ENCODE peak calls at places on chromosomes 2 and 18, in four cellular contexts. O is NCI-H510A, Z is KBM-7, V is EL. A is an unnamed sample.

GRCh38 chr2:86052676-86053075 is 53.0 kb downstream of the POLR1A start:
- DNase-seq in O (no peak), Z (no peak), V (no peak), A (no peak)

GRCh38 chr2:224669449-224669848 is 46.7 kb downstream of the CCDC195 start:
- DNase-seq in O (no peak), Z (no peak), V (no peak), A (no peak)

GRCh38 chr2:10814571-10815331 is 2.2 kb upstream of the PDIA6 start:
- DNase-seq in O (no peak), Z (no peak), V (no peak), A (no peak)

GRCh38 chr2:188523901-188524300 is 232.2 kb downstream of the GULP1 start:
- DNase-seq in O (no peak), Z (no peak), V (peak), A (no peak)

GRCh38 chr2:69340101-69340775 is 46.8 kb downstream of the GFPT1 start:
- DNase-seq in O (no peak), Z (no peak), V (peak), A (peak)

GRCh38 chr2:235917506-235917905 is 250.7 kb downstream of the GBX2 start:
- DNase-seq in O (peak), Z (no peak), V (no peak), A (no peak)

GRCh38 chr18:2881088-2881487 is 34.3 kb downstream of the EMILIN2 start:
- DNase-seq in O (no peak), Z (no peak), V (peak), A (no peak)

GRCh38 chr2:130842770-130843169 is 6.1 kb downstream of the ARHGEF4 start:
- DNase-seq in O (no peak), Z (no peak), V (no peak), A (no peak)

GRCh38 chr18:2656237-2657042 is 914 bp downstream of the SMCHD1 start:
- DNase-seq in O (no peak), Z (peak), V (no peak), A (peak)

GRCh38 chr2:228039752-228040534 is 141.5 kb downstream of the SPHKAP start:
- DNase-seq in O (no peak), Z (peak), V (peak), A (no peak)

GRCh38 chr2:166246901-166247300 is 119.1 kb upstream of the SCN1A start:
- DNase-seq in O (no peak), Z (no peak), V (no peak), A (no peak)

GRCh38 chr2:137888845-137889244 is 75.4 kb upstream of the HNMT start:
- DNase-seq in O (no peak), Z (peak), V (peak), A (peak)

GRCh38 chr2:46540496-46541342 is 61.4 kb downstream of the TMEM247 start:
- DNase-seq in O (no peak), Z (no peak), V (peak), A (peak)

GRCh38 chr2:34627003-34627402 is 1027.9 kb upstream of the FAM98A start:
- DNase-seq in O (no peak), Z (no peak), V (no peak), A (no peak)

GRCh38 chr2:172864182-172864581 is 128.5 kb downstream of the RAPGEF4 start:
- DNase-seq in O (peak), Z (peak), V (peak), A (peak)

GRCh38 chr18:64244571-64244970 is 95.7 kb upstream of the LINC00305 start:
- DNase-seq in O (no peak), Z (peak), V (no peak), A (no peak)

GRCh38 chr2:153235516-153235915 is 243.0 kb downstream of the RPRM start:
- DNase-seq in O (no peak), Z (no peak), V (no peak), A (no peak)

GRCh38 chr18:27871731-27872130 is 305.2 kb downstream of the CDH2 start:
- DNase-seq in O (peak), Z (no peak), V (no peak), A (no peak)

GRCh38 chr18:4068552-4069158 is 386.5 kb downstream of the DLGAP1 start:
- DNase-seq in O (peak), Z (peak), V (peak), A (peak)

GRCh38 chr18:78689606-78690005 is 290.0 kb upstream of the SALL3 start:
- DNase-seq in O (no peak), Z (no peak), V (no peak), A (no peak)

GRCh38 chr18:58898427-58898826 is 33.8 kb downstream of the ZNF532 start:
- DNase-seq in O (no peak), Z (no peak), V (no peak), A (no peak)

GRCh38 chr2:240959214-240959940 is 39.0 kb upstream of the SNED1 start:
- DNase-seq in O (no peak), Z (no peak), V (no peak), A (no peak)

GRCh38 chr2:190767821-190768220 is 112.8 kb upstream of the GLS start:
- DNase-seq in O (no peak), Z (no peak), V (no peak), A (no peak)

GRCh38 chr2:18402-19271 is 27.7 kb downstream of the FAM110C start:
- DNase-seq in O (no peak), Z (peak), V (no peak), A (no peak)

GRCh38 chr18:4270016-4270415 is 185.1 kb downstream of the DLGAP1 start:
- DNase-seq in O (no peak), Z (no peak), V (no peak), A (no peak)

GRCh38 chr2:172613610-172614231 is 57.8 kb downstream of the PDK1 start:
- DNase-seq in O (no peak), Z (no peak), V (no peak), A (no peak)

GRCh38 chr18:58661423-58661822 is 9.8 kb upstream of the MALT1 start:
- DNase-seq in O (no peak), Z (no peak), V (peak), A (peak)

GRCh38 chr2:156907806-156908205 is 349.7 kb upstream of the GALNT5 start:
- DNase-seq in O (no peak), Z (no peak), V (peak), A (no peak)

GRCh38 chr2:168692132-168692762 is 110.2 kb upstream of the NOSTRIN start:
- DNase-seq in O (no peak), Z (no peak), V (no peak), A (no peak)

GRCh38 chr2:150674283-150674682 is 186.8 kb upstream of the RND3 start:
- DNase-seq in O (no peak), Z (no peak), V (peak), A (no peak)

GRCh38 chr18:78528437-78529228 is 451.0 kb upstream of the SALL3 start:
- DNase-seq in O (peak), Z (no peak), V (no peak), A (no peak)

GRCh38 chr2:185360776-185361175 is 377.8 kb upstream of the FSIP2 start:
- DNase-seq in O (no peak), Z (no peak), V (no peak), A (no peak)

GRCh38 chr18:21117385-21118135 is 5.9 kb upstream of the ROCK1 start:
- DNase-seq in O (no peak), Z (peak), V (peak), A (peak)

A was measured in mesenchymal stem cell.